ENCODE peak calls at places on chromosomes 12 and 14, in four cellular contexts. One of them, this sample, is unnamed.

GRCh38 chr14:101505216-101505970 is 55.9 kb upstream of the DIO3 start:
- DNase-seq in upper lobe of right lung: peak; percentile 47
- DNase-seq in IMR-90: no peak
- DNase-seq in pancreas: no peak
- DNase-seq in this sample: no peak

GRCh38 chr12:50505945-50506344 is 1.2 kb downstream of the DIP2B start:
- DNase-seq in upper lobe of right lung: no peak
- DNase-seq in IMR-90: no peak
- DNase-seq in pancreas: no peak
- DNase-seq in this sample: no peak

GRCh38 chr14:90698379-90698869 is 117.8 kb downstream of the TTC7B start:
- DNase-seq in upper lobe of right lung: no peak
- DNase-seq in IMR-90: peak; percentile 58
- DNase-seq in pancreas: no peak
- DNase-seq in this sample: no peak

GRCh38 chr12:44428825-44429224 is 447.3 kb downstream of the NELL2 start:
- DNase-seq in upper lobe of right lung: no peak
- DNase-seq in IMR-90: no peak
- DNase-seq in pancreas: no peak
- DNase-seq in this sample: no peak

GRCh38 chr14:50198503-50198902 is 32.9 kb downstream of the SOS2 start:
- DNase-seq in upper lobe of right lung: no peak
- DNase-seq in IMR-90: no peak
- DNase-seq in pancreas: no peak
- DNase-seq in this sample: no peak

GRCh38 chr14:92961567-92961855 is 38.6 kb downstream of the CHGA start:
- DNase-seq in upper lobe of right lung: no peak
- DNase-seq in IMR-90: no peak
- DNase-seq in pancreas: no peak
- DNase-seq in this sample: no peak

GRCh38 chr12:130486146-130486435 is 148.4 kb downstream of the PIWIL1 start:
- DNase-seq in upper lobe of right lung: no peak
- DNase-seq in IMR-90: no peak
- DNase-seq in pancreas: no peak
- DNase-seq in this sample: no peak

GRCh38 chr12:33245459-33245858 is 194.2 kb downstream of the SYT10 start:
- DNase-seq in upper lobe of right lung: no peak
- DNase-seq in IMR-90: no peak
- DNase-seq in pancreas: no peak
- DNase-seq in this sample: no peak

GRCh38 chr12:40204337-40204736 is 20.5 kb upstream of the LRRK2 start:
- DNase-seq in upper lobe of right lung: no peak
- DNase-seq in IMR-90: no peak
- DNase-seq in pancreas: no peak
- DNase-seq in this sample: no peak

GRCh38 chr12:46825526-46826414 is at the start of gene SLC38A4:
- DNase-seq in upper lobe of right lung: no peak
- DNase-seq in IMR-90: peak; percentile 32
- DNase-seq in pancreas: peak; percentile 25
- DNase-seq in this sample: no peak

GRCh38 chr12:106113042-106113441 is 25.7 kb downstream of the NUAK1 start:
- DNase-seq in upper lobe of right lung: no peak
- DNase-seq in IMR-90: peak; percentile 68
- DNase-seq in pancreas: no peak
- DNase-seq in this sample: no peak

GRCh38 chr14:100237735-100238418 is 1.1 kb upstream of the YY1 start:
- DNase-seq in upper lobe of right lung: peak; percentile 74
- DNase-seq in IMR-90: peak; percentile 35
- DNase-seq in pancreas: peak; percentile 51
- DNase-seq in this sample: no peak

GRCh38 chr12:54018608-54018984 is 9.6 kb upstream of the HOXC6 start:
- DNase-seq in upper lobe of right lung: no peak
- DNase-seq in IMR-90: no peak
- DNase-seq in pancreas: no peak
- DNase-seq in this sample: peak; percentile 53

GRCh38 chr12:58346032-58346632 is 404.8 kb downstream of the ATP23 start:
- DNase-seq in upper lobe of right lung: no peak
- DNase-seq in IMR-90: peak; percentile 62
- DNase-seq in pancreas: no peak
- DNase-seq in this sample: no peak

GRCh38 chr12:42156232-42156631 is 11.6 kb upstream of the GXYLT1 start:
- DNase-seq in upper lobe of right lung: no peak
- DNase-seq in IMR-90: no peak
- DNase-seq in pancreas: no peak
- DNase-seq in this sample: no peak

GRCh38 chr12:19574606-19575005 is 135.3 kb downstream of the AEBP2 start:
- DNase-seq in upper lobe of right lung: no peak
- DNase-seq in IMR-90: peak; percentile 5
- DNase-seq in pancreas: no peak
- DNase-seq in this sample: no peak
- TF ChIP-seq CTCF in upper lobe of right lung: no peak
- TF ChIP-seq CTCF in IMR-90: peak; percentile 9
- TF ChIP-seq CTCF in pancreas: no peak
- TF ChIP-seq CTCF in this sample: peak; percentile 35

GRCh38 chr12:2540535-2540941 is 254.2 kb upstream of the FKBP4 start:
- DNase-seq in upper lobe of right lung: peak; percentile 58
- DNase-seq in IMR-90: no peak
- DNase-seq in pancreas: no peak
- DNase-seq in this sample: no peak

GRCh38 chr12:2539938-2540337 is 254.8 kb upstream of the FKBP4 start:
- DNase-seq in upper lobe of right lung: peak; percentile 51
- DNase-seq in IMR-90: no peak
- DNase-seq in pancreas: no peak
- DNase-seq in this sample: no peak

GRCh38 chr12:2536724-2537123 is 258.0 kb upstream of the FKBP4 start:
- DNase-seq in upper lobe of right lung: peak; percentile 19
- DNase-seq in IMR-90: no peak
- DNase-seq in pancreas: no peak
- DNase-seq in this sample: no peak

GRCh38 chr12:2535583-2536187 is 259.1 kb upstream of the FKBP4 start:
- DNase-seq in upper lobe of right lung: peak; percentile 29
- DNase-seq in IMR-90: peak; percentile 20
- DNase-seq in pancreas: no peak
- DNase-seq in this sample: no peak

DNA sequence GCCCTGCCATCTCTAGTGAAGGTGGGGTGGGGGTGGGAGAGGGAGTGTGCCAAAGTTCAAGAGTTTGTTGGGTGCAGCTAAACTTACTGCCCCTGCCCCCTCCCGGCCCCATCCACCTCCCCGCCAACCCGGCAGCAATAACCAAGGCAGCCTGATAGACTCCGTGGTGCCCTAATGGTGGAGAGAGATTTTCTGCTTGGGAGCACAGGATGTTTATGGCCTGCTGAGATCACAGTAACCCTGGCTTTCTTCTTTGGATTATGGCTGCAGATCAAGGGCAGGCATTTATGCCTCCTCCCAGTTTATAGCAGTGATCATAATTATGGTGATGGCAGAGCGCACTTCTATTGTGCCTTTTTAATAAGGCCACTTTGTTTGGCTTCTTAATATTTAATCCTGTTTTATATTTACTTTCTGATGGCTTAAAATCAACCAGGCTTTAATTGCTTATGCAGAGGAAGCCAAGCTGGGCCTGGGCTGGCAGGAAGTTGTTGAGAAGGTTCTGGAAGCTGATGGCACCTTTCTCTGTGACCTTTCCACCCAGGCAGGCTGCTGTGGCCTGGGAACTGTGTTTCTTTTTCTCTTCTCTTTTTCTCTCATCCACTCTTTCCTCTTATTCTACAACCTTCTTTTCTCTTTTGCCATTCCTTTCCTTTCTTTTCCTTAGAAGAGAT is 256.8 kb upstream of the FKBP4 start:
- DNase-seq in upper lobe of right lung: peak; percentile 19
- DNase-seq in IMR-90: no peak
- DNase-seq in pancreas: no peak
- DNase-seq in this sample: no peak
- H3K27ac ChIP-seq in upper lobe of right lung: no peak overlapping the region
- H3K27ac ChIP-seq in IMR-90: no peak overlapping the region
- H3K27ac ChIP-seq in pancreas: no peak overlapping the region
- H3K27ac ChIP-seq in this sample: no peak overlapping the region

GRCh38 chr14:69043007-69043444 is 63.9 kb upstream of the ACTN1 start:
- DNase-seq in upper lobe of right lung: peak; percentile 82
- DNase-seq in IMR-90: no peak
- DNase-seq in pancreas: peak; percentile 53
- DNase-seq in this sample: no peak
- H3K4me1 ChIP-seq in upper lobe of right lung: peaks cover 51% of the 10 kb centered on the region
- H3K4me1 ChIP-seq in IMR-90: peaks cover 47% of the 10 kb centered on the region
- H3K4me1 ChIP-seq in pancreas: peaks cover 6% of the 10 kb centered on the region
- H3K4me1 ChIP-seq in this sample: peaks cover 16% of the 10 kb centered on the region

GRCh38 chr12:119990382-119990874 is 1.4 kb downstream of the BICDL1 start:
- DNase-seq in upper lobe of right lung: no peak
- DNase-seq in IMR-90: no peak
- DNase-seq in pancreas: no peak
- DNase-seq in this sample: no peak

GRCh38 chr12:119989619-119990381 is 764 bp downstream of the BICDL1 start:
- DNase-seq in upper lobe of right lung: peak; percentile 91
- DNase-seq in IMR-90: peak; percentile 64
- DNase-seq in pancreas: peak; percentile 80
- DNase-seq in this sample: peak; percentile 19

GRCh38 chr12:119988788-119989618 is at the start of gene BICDL1:
- DNase-seq in upper lobe of right lung: peak; percentile 96
- DNase-seq in IMR-90: peak; percentile 23
- DNase-seq in pancreas: peak; percentile 88
- DNase-seq in this sample: peak; percentile 95

GRCh38 chr12:119992129-119992705 is 3.2 kb downstream of the BICDL1 start:
- DNase-seq in upper lobe of right lung: no peak
- DNase-seq in IMR-90: no peak
- DNase-seq in pancreas: no peak
- DNase-seq in this sample: no peak

GRCh38 chr12:119988440-119988787 is 622 bp upstream of the BICDL1 start:
- DNase-seq in upper lobe of right lung: no peak
- DNase-seq in IMR-90: peak; percentile 42
- DNase-seq in pancreas: no peak
- DNase-seq in this sample: peak; percentile 89
- TF ChIP-seq CTCF in upper lobe of right lung: no peak
- TF ChIP-seq CTCF in IMR-90: peak; percentile 15
- TF ChIP-seq CTCF in pancreas: no peak
- TF ChIP-seq CTCF in this sample: peak; percentile 65

DNA sequence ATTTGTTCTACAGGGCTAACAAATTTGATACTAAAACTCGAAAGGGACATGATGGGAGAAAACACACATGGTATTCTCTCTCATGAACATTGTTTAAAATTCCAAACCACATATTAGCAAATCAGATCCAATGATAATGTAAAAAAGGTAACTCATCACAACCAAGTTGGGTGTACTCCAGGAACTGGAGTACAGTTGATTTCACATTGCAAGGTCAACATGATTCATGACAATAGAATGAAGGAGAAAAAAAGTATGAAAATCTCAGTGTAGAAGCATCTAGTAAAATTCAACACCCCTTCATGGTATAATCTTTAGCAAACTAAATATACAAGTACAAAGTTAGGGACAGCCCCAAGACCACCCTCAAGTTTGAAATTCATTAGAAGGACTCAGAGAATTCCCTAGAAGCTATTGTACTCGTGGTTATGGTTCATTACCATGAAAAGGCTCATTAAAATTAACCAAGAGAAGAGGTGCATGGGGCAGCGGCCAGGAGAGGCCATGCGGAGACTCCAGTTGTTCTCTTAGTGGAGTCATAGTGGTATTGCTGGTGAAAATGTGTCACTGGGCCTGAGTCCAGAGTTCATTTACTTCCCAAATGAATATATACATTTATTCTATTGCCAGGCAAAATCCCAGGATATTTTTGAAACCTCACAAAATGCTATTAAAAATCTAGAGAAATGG is 3.1 kb upstream of the CDCA4 start:
- DNase-seq in upper lobe of right lung: no peak
- DNase-seq in IMR-90: peak; percentile 73
- DNase-seq in pancreas: no peak
- DNase-seq in this sample: peak; percentile 84
- H3K27ac ChIP-seq in upper lobe of right lung: peak overlapping the region; percentile 14
- H3K27ac ChIP-seq in IMR-90: no peak overlapping the region
- H3K27ac ChIP-seq in pancreas: no peak overlapping the region
- H3K27ac ChIP-seq in this sample: peak overlapping the region; percentile 49

GRCh38 chr12:9883175-9883574 is 1.9 kb downstream of the KLRF2 start:
- DNase-seq in upper lobe of right lung: no peak
- DNase-seq in IMR-90: no peak
- DNase-seq in pancreas: no peak
- DNase-seq in this sample: no peak
- H3K4me1 ChIP-seq in upper lobe of right lung: no peaks in the 10 kb centered on the region
- H3K4me1 ChIP-seq in IMR-90: no peaks in the 10 kb centered on the region
- H3K4me1 ChIP-seq in pancreas: no peaks in the 10 kb centered on the region
- H3K4me1 ChIP-seq in this sample: peaks cover 7% of the 10 kb centered on the region

GRCh38 chr12:68158427-68158826 is 1.1 kb downstream of the IFNG start:
- DNase-seq in upper lobe of right lung: no peak
- DNase-seq in IMR-90: no peak
- DNase-seq in pancreas: no peak
- DNase-seq in this sample: peak; percentile 23
- TF ChIP-seq CTCF in upper lobe of right lung: peak; percentile 41
- TF ChIP-seq CTCF in IMR-90: peak; percentile 43
- TF ChIP-seq CTCF in pancreas: no peak
- TF ChIP-seq CTCF in this sample: peak; percentile 85

DNA sequence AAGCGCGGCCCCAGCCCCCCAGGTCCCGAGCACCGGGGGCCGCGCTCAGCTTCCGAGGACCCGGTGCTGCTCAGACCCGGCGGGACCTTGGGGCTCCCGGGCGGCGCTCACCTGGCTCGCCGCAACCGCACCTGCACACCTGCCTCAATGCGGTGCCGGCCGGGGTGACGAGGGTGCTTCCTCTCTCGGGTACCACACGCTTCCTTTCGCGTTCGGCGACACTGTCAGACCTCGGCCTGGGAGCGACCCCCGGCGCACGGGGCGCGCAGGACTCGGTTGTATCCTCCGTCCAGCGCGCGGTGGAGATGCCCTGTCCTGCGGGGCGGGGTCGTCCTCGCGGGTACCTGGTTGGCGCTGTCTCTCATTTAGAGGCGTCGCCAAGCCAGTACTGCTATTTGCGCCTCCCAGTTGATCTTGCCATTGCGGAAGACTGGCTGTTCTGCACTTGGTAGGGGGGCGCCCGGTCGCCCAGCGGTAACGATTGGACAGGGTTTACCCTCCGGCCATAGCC is 718 bp downstream of the PACS2 start:
- DNase-seq in upper lobe of right lung: peak; percentile 77
- DNase-seq in IMR-90: no peak
- DNase-seq in pancreas: peak; percentile 44
- DNase-seq in this sample: peak; percentile 30
- H3K27ac ChIP-seq in upper lobe of right lung: peak overlapping the region; percentile 58
- H3K27ac ChIP-seq in IMR-90: peak overlapping the region; percentile 14
- H3K27ac ChIP-seq in pancreas: peak overlapping the region; percentile 32
- H3K27ac ChIP-seq in this sample: no peak overlapping the region